ENCODE peak calls at places on chromosomes 3 and 15, in six cellular contexts. J is H1, X is K562, V is SK-N-SH, M is GM12878, T is HepG2. O is an unnamed sample.

GRCh38 chr15:34039506-34040123 is 611 bp upstream of the AVEN start:
- DNase-seq in M (peak; percentile 25), J (no peak), T (no peak), X (no peak), V (peak; percentile 22), O (peak; percentile 45)

GRCh38 chr3:38453075-38453913 is at the start of gene ACVR2B:
- DNase-seq in V (peak; percentile 98), M (no peak), X (peak; percentile 98), J (peak; percentile 65), T (peak; percentile 65), O (peak; percentile 54)

GRCh38 chr15:99986297-99987118 is 253.3 kb upstream of the LYSMD4 start:
- DNase-seq in M (no peak), T (no peak), J (no peak), V (no peak), X (no peak), O (peak; percentile 58)

GRCh38 chr15:51281368-51281967 is 56.9 kb downstream of the CYP19A1 start:
- DNase-seq in X (peak; percentile 57), T (peak; percentile 44), M (no peak), V (peak; percentile 60), J (no peak), O (peak; percentile 28)

GRCh38 chr3:123365450-123366143 is 83.3 kb downstream of the ADCY5 start:
- DNase-seq in J (peak; percentile 25), T (peak; percentile 16), X (peak; percentile 35), V (peak; percentile 56), M (no peak), O (no peak)

GRCh38 chr15:99104788-99105515 is at the start of gene SYNM:
- DNase-seq in J (no peak), V (peak; percentile 98), X (peak; percentile 84), M (no peak), T (peak; percentile 72), O (peak; percentile 39)

GRCh38 chr3:106212658-106213222 is 343.9 kb upstream of the CBLB start:
- DNase-seq in T (no peak), M (no peak), X (no peak), V (no peak), J (no peak), O (no peak)

GRCh38 chr15:88881781-88882180 is 13.6 kb downstream of the HAPLN3 start:
- DNase-seq in V (no peak), J (no peak), T (no peak), M (no peak), X (no peak), O (no peak)

GRCh38 chr15:31977812-31978662 is 52.3 kb upstream of the CHRNA7 start:
- DNase-seq in X (peak; percentile 65), J (no peak), M (no peak), V (peak; percentile 86), T (peak; percentile 16), O (peak; percentile 48)

GRCh38 chr3:125128861-125129501 is 73.2 kb upstream of the HEG1 start:
- DNase-seq in V (no peak), J (no peak), M (no peak), T (peak; percentile 16), X (no peak), O (peak; percentile 21)

GRCh38 chr15:80331886-80332406 is 72.2 kb upstream of the ARNT2 start:
- DNase-seq in T (no peak), X (no peak), V (no peak), M (no peak), J (no peak), O (no peak)

GRCh38 chr15:72112805-72113204 is 5.1 kb downstream of the MYO9A start:
- DNase-seq in J (no peak), X (no peak), V (no peak), M (no peak), T (no peak), O (no peak)

GRCh38 chr15:88032787-88033186 is 223.8 kb downstream of the NTRK3 start:
- DNase-seq in V (no peak), J (no peak), T (no peak), M (no peak), X (no peak), O (no peak)

GRCh38 chr3:46860381-46861292 is 2.6 kb downstream of the MYL3 start:
- DNase-seq in X (no peak), J (no peak), M (no peak), T (peak; percentile 44), V (no peak), O (no peak)

GRCh38 chr15:57217716-57218598 is 158.3 kb upstream of the CGNL1 start:
- DNase-seq in J (no peak), V (no peak), T (no peak), X (no peak), M (no peak), O (peak; percentile 45)

GRCh38 chr3:535566-536416 is 339.2 kb downstream of the CHL1 start:
- DNase-seq in M (no peak), J (peak; percentile 17), T (no peak), V (peak; percentile 70), X (no peak), O (no peak)
- TF ChIP-seq CTCF in M (no peak), J (peak; percentile 68), T (no peak), V (peak; percentile 51), X (no peak), O (no peak)

DNA sequence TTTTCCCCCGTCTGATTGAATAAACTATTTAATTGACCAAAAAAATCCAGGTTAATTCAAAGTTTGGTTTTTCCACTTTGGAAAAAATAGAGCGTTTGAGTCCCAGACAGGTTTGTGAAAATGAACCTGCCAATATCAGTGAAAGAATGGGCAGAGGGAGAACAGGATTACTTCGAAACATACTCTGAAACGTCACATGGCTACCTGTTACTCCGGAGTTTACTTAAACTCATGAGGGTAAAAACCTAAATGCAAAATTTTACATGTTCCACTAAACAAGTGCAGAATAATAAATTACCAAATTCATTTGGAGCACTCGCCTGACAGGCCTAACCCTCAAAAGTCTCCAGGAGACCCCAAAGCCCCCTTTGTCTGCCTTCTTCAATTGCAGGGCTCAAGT is 419.9 kb downstream of the MECOM start:
- DNase-seq in X (no peak), T (no peak), J (no peak), V (no peak), M (no peak), O (no peak)
- H3K4me3 ChIP-seq in X (no peak overlapping the region), T (no peak overlapping the region), J (no peak overlapping the region), V (no peak overlapping the region), M (no peak overlapping the region), O (no peak overlapping the region)

DNA sequence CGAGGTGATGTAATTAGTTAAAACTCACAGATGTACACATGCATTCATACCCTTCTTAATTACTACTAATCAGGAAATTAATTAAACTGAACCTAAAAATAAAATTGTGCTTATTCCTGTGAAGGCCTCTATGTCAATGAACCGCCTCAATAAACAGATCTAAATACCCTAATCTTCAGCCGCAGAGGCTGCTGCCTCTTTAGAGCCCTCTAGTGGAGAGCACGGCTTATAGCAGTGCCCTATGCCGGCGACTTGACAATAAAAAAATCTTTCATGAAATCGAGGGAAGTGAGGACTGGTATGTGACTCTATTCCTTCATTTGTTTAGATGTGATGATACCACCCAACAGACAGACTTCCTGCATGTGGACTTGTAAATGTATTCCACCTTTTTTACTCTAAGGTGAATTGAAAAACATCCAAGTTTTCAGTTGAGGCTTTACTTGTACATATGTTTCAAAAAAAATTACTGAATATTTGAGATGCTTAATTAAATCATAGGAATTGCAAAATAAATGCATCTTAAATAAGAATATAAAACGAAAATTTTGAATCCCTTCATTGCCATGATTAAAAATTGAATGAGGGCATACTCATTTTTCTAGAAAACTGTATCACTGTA is 8.3 kb upstream of the EPHA3 start:
- DNase-seq in T (peak; percentile 31), J (no peak), V (peak; percentile 44), M (no peak), X (peak; percentile 15), O (peak; percentile 34)
- TF ChIP-seq GABPA in T (no peak), J (no peak), V (no peak), M (no peak), X (no peak), O (no peak)

DNA sequence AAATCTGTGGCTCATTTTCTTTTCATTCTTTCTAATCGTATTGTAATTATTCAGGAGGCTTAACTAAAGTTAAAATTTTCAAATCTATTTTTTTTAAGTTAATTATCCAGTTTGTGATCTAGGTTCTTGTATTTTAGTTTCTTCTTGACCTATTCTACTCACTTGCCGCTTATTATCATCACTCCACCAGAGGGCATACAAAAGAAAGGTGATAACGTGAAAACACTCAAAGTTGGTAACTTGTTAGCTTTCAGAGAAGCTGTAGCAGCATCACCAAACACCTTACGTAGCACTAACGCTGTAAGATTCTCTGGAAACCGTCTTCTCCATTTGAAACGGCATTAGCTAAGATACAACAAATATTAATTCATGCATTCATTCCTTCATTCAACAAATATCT is 4.8 kb downstream of the GNB4 start:
- DNase-seq in V (no peak), X (no peak), J (no peak), M (no peak), T (peak; percentile 27), O (no peak)
- TF ChIP-seq CTCF in V (peak; percentile 50), X (peak; percentile 36), J (peak; percentile 40), M (peak; percentile 5), T (peak; percentile 36), O (no peak)

DNA sequence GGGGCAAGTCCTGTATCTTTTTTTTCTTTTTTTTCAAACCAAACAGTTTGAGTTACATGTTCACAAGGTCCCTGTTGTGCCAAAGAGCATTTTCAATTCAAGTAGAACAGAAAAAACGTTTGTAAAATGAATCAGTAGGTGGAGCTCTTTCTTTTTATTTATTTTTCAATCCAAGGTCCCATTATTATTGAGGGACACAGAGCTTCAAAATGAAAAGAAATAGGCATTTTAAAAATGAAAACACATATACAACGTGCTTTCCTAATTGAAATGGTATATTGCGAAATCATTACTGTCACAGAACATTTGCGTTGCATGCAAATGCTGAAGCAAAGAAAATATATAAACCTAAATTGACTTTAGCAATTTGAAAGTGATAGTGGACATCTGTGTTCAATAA is 711.0 kb downstream of the MECOM start:
- DNase-seq in T (peak; percentile 5), M (no peak), X (no peak), J (no peak), V (no peak), O (no peak)
- H3K4me3 ChIP-seq in T (no peak overlapping the region), M (no peak overlapping the region), X (no peak overlapping the region), J (no peak overlapping the region), V (no peak overlapping the region), O (no peak overlapping the region)

GRCh38 chr15:25095179-25095578 is 140.4 kb downstream of the SNRPN start:
- DNase-seq in X (no peak), J (no peak), V (no peak), T (no peak), M (no peak), O (no peak)

GRCh38 chr15:25093455-25094029 is 138.8 kb downstream of the SNRPN start:
- DNase-seq in V (no peak), T (no peak), J (no peak), X (no peak), M (no peak), O (no peak)

GRCh38 chr15:25094066-25094465 is 139.3 kb downstream of the SNRPN start:
- DNase-seq in M (no peak), J (no peak), V (no peak), X (no peak), T (no peak), O (no peak)

GRCh38 chr15:25092661-25093060 is 137.9 kb downstream of the SNRPN start:
- DNase-seq in T (no peak), X (no peak), J (no peak), M (no peak), V (no peak), O (no peak)

GRCh38 chr15:25094519-25094918 is 139.7 kb downstream of the SNRPN start:
- DNase-seq in X (no peak), V (no peak), T (no peak), J (no peak), M (no peak), O (no peak)
- TF ChIP-seq GABPA in X (no peak), V (no peak), T (no peak), J (no peak), M (no peak), O (no peak)

O was measured in HL-60.